ENCODE peak calls at places on chromosome 9, in seven cellular contexts. P is fibroblast of lung, J is PC-3, O is H9, R is IMR-90, Q is HCT116, W is PC-9. U is an unnamed sample.

GRCh38 chr9:130857864-130858730 is 23.0 kb downstream of the ABL1 start:
- DNase-seq in P (peak; percentile 80), J (peak; percentile 15), O (no peak), R (peak; percentile 97), Q (no peak), W (no peak), U (peak; percentile 80)

GRCh38 chr9:90773593-90773992 is 28.0 kb upstream of the SYK start:
- DNase-seq in P (no peak), J (peak; percentile 32), O (no peak), R (no peak), Q (no peak), W (peak; percentile 22), U (peak; percentile 9)

GRCh38 chr9:71271602-71272001 is 150.2 kb upstream of the TRPM3 start:
- DNase-seq in P (no peak), J (no peak), O (no peak), R (no peak), Q (no peak), W (no peak), U (no peak)

GRCh38 chr9:78439192-78439865 is 142.4 kb downstream of the PSAT1 start:
- DNase-seq in P (peak; percentile 92), J (peak; percentile 87), O (peak; percentile 89), R (peak; percentile 89), Q (peak; percentile 62), W (peak; percentile 77), U (peak; percentile 64)

GRCh38 chr9:124381073-124381945 is 33.9 kb downstream of the PSMB7 start:
- DNase-seq in P (no peak), J (no peak), O (no peak), R (peak; percentile 29), Q (no peak), W (no peak), U (peak; percentile 55)

GRCh38 chr9:110241491-110242321 is 14.6 kb downstream of the TXN start:
- DNase-seq in P (peak; percentile 36), J (no peak), O (no peak), R (peak; percentile 39), Q (no peak), W (no peak), U (peak; percentile 44)

GRCh38 chr9:86246752-86247161 is 12.7 kb downstream of the C9orf153 start:
- DNase-seq in P (peak; percentile 14), J (no peak), O (peak; percentile 37), R (no peak), Q (no peak), W (no peak), U (no peak)

GRCh38 chr9:82057805-82058204 is 69.2 kb downstream of the SPATA31D1 start:
- DNase-seq in P (no peak), J (no peak), O (no peak), R (no peak), Q (no peak), W (no peak), U (no peak)

GRCh38 chr9:134181648-134182034 is 17.3 kb upstream of the RNU6ATAC start:
- DNase-seq in P (no peak), J (no peak), O (no peak), R (no peak), Q (no peak), W (no peak), U (no peak)

GRCh38 chr9:86062845-86063693 is 36.3 kb downstream of the GOLM1 start:
- DNase-seq in P (no peak), J (no peak), O (no peak), R (no peak), Q (no peak), W (no peak), U (no peak)

GRCh38 chr9:96169488-96169887 is 132.5 kb downstream of the HSD17B3 start:
- DNase-seq in P (peak; percentile 63), J (peak; percentile 43), O (peak; percentile 69), R (peak; percentile 4), Q (no peak), W (peak; percentile 27), U (no peak)

GRCh38 chr9:6896562-6896961 is 138.8 kb downstream of the KDM4C start:
- DNase-seq in P (peak; percentile 19), J (peak; percentile 39), O (no peak), R (peak; percentile 34), Q (no peak), W (no peak), U (peak; percentile 41)

GRCh38 chr9:134722120-134722701 is 80.6 kb downstream of the COL5A1 start:
- DNase-seq in P (no peak), J (no peak), O (no peak), R (no peak), Q (no peak), W (no peak), U (no peak)

GRCh38 chr9:28678097-28678496 is 1104.8 kb upstream of the C9orf72 start:
- DNase-seq in P (no peak), J (peak; percentile 3), O (no peak), R (no peak), Q (no peak), W (no peak), U (peak; percentile 52)

GRCh38 chr9:23728736-23729135 is 97.3 kb downstream of the ELAVL2 start:
- DNase-seq in P (no peak), J (no peak), O (no peak), R (no peak), Q (no peak), W (no peak), U (no peak)

DNA sequence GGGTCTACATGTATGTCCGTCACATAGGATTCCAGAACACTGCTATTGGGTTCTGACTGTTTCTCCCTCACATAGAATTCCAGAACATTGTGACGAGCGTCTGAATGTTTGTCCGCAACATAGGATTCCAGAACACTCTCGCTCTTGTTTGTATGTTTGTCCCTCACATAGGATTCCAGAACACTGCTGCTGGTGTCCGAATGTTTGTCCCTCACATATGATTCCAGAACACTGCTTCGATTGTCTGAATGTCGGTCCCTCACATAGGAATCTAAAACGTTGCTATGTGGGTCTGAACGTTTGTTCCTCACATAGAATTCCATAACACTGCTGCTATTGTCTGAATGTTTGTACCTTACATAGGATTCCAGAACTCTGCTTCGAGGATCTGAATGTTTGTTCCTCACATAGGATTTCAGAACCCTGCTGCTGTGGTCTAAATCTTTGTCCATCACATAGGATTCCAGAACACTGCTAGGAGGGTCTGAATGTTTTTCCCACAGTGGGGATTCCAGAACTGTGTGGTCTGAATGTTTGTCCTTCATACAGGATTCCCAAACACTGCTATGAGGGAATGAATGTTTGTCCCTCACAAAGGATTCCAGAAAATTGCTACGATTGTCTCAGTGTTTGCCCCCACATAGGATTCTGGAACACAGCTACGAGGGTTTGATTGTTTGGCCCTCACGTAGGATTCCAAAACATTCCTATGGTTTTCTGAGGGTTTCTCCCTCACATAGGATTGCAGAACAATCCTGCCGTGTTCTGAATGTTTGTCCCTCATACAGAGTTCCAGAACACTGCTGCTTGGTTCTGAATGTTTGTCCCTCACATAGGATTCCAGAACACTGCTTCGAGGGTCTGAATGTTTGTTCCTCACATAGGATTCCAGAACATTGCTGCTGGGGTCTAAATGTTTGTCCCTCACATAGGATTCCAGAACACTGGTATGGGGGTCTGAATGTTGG is 220.5 kb downstream of the FOXD4L6 start:
- DNase-seq in P (no peak), J (peak; percentile 9), O (peak; percentile 14), R (no peak), Q (no peak), W (no peak), U (no peak)
- H3K9me3 ChIP-seq in P (no peaks in the 10 kb centered on the region), J (no peaks in the 10 kb centered on the region), O (peaks cover 72% of the 10 kb centered on the region), R (peaks cover 54% of the 10 kb centered on the region), Q (peaks cover 3% of the 10 kb centered on the region), W (no peaks in the 10 kb centered on the region), U (peaks cover 12% of the 10 kb centered on the region)

GRCh38 chr9:117697046-117697445 is 7.2 kb upstream of the TLR4 start:
- DNase-seq in P (no peak), J (no peak), O (no peak), R (no peak), Q (no peak), W (no peak), U (no peak)

GRCh38 chr9:117687532-117687931 is 16.7 kb upstream of the TLR4 start:
- DNase-seq in P (no peak), J (no peak), O (peak; percentile 30), R (no peak), Q (no peak), W (no peak), U (peak; percentile 27)

GRCh38 chr9:117696141-117696540 is 8.1 kb upstream of the TLR4 start:
- DNase-seq in P (no peak), J (no peak), O (no peak), R (no peak), Q (no peak), W (no peak), U (peak; percentile 88)

GRCh38 chr9:117691367-117691766 is 12.8 kb upstream of the TLR4 start:
- DNase-seq in P (no peak), J (no peak), O (no peak), R (no peak), Q (no peak), W (no peak), U (peak; percentile 21)
- H3K4me1 ChIP-seq in P (no peaks in the 10 kb centered on the region), J (no peaks in the 10 kb centered on the region), O (no peaks in the 10 kb centered on the region), R (no peaks in the 10 kb centered on the region), Q (no peaks in the 10 kb centered on the region), W (no peaks in the 10 kb centered on the region), U (peaks cover 14% of the 10 kb centered on the region)

DNA sequence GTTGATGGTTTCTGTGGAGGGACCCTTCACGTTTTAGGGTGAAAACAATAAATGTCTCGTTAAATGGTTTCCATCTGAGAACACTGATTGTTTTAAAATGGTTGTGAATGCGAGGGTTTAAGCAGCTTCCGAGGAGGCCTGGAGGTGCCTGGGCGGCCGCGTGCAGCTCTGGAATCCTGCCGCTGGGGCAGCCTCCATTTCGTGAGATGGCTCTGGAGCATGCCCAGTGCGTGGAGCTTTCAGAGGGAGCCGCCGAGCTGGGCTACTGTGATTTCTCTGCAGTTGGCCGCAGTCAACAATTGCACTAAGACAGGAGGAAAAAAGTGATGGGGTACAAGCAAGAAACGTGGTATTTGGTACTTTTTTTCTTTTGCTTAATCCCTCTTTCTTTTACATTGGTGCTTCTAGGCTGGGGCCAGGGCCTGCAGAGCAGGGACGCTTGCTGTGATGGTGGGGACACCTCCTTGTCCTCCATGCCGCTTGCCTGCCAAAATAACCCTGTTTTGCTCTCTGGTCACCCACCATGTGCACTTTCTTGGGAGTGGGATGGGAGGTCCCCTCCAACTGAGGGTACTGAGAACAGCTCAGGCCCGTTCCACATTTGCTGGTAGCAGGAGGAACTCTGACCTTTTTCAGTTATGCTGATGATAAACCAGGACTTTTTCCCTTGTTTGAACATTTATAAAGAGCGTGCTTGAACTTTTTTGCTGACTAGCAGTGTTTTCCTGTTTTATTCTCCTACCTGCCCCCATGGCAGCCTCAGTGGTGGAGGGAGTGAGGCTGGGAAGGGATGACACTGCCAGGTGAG is 47.1 kb downstream of the EHMT1 start:
- DNase-seq in P (peak; percentile 11), J (no peak), O (peak; percentile 81), R (no peak), Q (no peak), W (no peak), U (no peak)
- H4K20me1 ChIP-seq in P (no peaks in the 10 kb centered on the region), J (no peaks in the 10 kb centered on the region), O (peaks cover 4% of the 10 kb centered on the region), R (peaks cover 59% of the 10 kb centered on the region), Q (no peaks in the 10 kb centered on the region), W (peaks cover 40% of the 10 kb centered on the region), U (no peaks in the 10 kb centered on the region)

DNA sequence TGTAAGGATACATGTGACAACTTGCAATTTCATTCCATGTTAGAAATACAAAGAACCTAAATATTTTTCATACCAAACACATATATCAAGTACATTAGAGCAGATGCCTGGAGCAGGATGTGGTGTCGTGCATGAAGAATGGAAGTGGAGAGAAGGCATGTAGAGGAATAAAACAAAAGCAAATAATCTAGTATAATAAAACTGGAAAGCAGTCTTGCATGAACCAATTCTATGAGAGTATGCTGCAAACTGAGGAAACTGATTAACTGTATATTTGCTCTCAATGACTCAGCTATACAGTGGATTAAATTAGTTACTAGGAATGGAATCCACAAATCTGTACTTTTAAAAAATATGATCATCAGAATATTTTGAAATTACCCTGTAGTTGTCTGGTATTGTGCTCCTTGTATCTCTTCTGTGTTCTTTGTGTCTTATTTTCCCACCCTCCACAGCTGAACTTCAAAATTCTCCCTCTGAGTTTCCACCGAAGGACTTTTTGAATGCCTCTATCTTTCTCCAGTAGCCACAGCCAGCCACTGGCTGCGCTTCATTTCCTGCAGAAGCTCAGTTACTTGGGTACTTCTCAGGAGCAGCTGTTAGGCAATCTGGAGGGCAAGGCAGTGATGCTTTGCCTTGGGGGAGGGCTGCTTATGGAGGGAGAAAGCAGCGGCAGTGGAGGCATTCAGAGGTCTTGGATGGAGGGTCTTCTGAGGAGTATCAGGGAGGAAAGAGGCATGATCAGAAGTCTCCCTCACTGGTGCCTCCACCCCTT is 608.0 kb downstream of the BRINP1 start:
- DNase-seq in P (no peak), J (no peak), O (no peak), R (no peak), Q (no peak), W (no peak), U (no peak)
- H3K9me3 ChIP-seq in P (no peaks in the 10 kb centered on the region), J (peaks cover 3% of the 10 kb centered on the region), O (no peaks in the 10 kb centered on the region), R (peaks cover 12% of the 10 kb centered on the region), Q (peaks cover 25% of the 10 kb centered on the region), W (no peaks in the 10 kb centered on the region), U (no peaks in the 10 kb centered on the region)